ENCODE peak calls at places on chromosomes 7 and 10, in ten cellular contexts. One of them, this sample, is unnamed.

GRCh38 chr10:43106256-43107091 is 29.6 kb downstream of the RET start:
- DNase-seq in IMR-90: no peak
- DNase-seq in ovary: no peak
- DNase-seq in tibial nerve: no peak
- DNase-seq in AG04450: no peak
- DNase-seq in pancreas: no peak
- DNase-seq in GM23248: no peak
- DNase-seq in neural progenitor cell: no peak
- DNase-seq in PC-9: no peak
- DNase-seq in CD8-positive, alpha-beta T cell: no peak
- DNase-seq in this sample: no peak

GRCh38 chr10:110363572-110364411 is 59.1 kb upstream of the SMNDC1 start:
- DNase-seq in AG04450: no peak
- DNase-seq in GM23248: peak
- DNase-seq in CD8-positive, alpha-beta T cell: no peak
- DNase-seq in pancreas: no peak
- DNase-seq in tibial nerve: no peak
- DNase-seq in IMR-90: no peak
- DNase-seq in PC-9: no peak
- DNase-seq in ovary: no peak
- DNase-seq in neural progenitor cell: peak
- DNase-seq in this sample: no peak

GRCh38 chr7:106484562-106484961 is 176.4 kb downstream of the CCDC71L start:
- DNase-seq in CD8-positive, alpha-beta T cell: no peak
- DNase-seq in tibial nerve: no peak
- DNase-seq in GM23248: peak
- DNase-seq in pancreas: peak
- DNase-seq in IMR-90: peak
- DNase-seq in ovary: no peak
- DNase-seq in AG04450: no peak
- DNase-seq in PC-9: no peak
- DNase-seq in neural progenitor cell: no peak
- DNase-seq in this sample: no peak

GRCh38 chr7:1384113-1384415 is 75.2 kb downstream of the MICALL2 start:
- DNase-seq in tibial nerve: no peak
- DNase-seq in neural progenitor cell: no peak
- DNase-seq in pancreas: no peak
- DNase-seq in IMR-90: no peak
- DNase-seq in CD8-positive, alpha-beta T cell: no peak
- DNase-seq in PC-9: no peak
- DNase-seq in GM23248: no peak
- DNase-seq in ovary: no peak
- DNase-seq in AG04450: no peak
- DNase-seq in this sample: no peak

GRCh38 chr10:29140991-29141390 is 147.9 kb upstream of the LYZL1 start:
- DNase-seq in pancreas: no peak
- DNase-seq in PC-9: peak
- DNase-seq in tibial nerve: no peak
- DNase-seq in CD8-positive, alpha-beta T cell: no peak
- DNase-seq in AG04450: peak
- DNase-seq in ovary: no peak
- DNase-seq in neural progenitor cell: no peak
- DNase-seq in GM23248: peak
- DNase-seq in IMR-90: peak
- DNase-seq in this sample: no peak

GRCh38 chr7:77565917-77566316 is 28.8 kb downstream of the PTPN12 start:
- DNase-seq in ovary: no peak
- DNase-seq in PC-9: no peak
- DNase-seq in neural progenitor cell: no peak
- DNase-seq in pancreas: no peak
- DNase-seq in AG04450: no peak
- DNase-seq in tibial nerve: no peak
- DNase-seq in CD8-positive, alpha-beta T cell: no peak
- DNase-seq in IMR-90: peak
- DNase-seq in GM23248: peak
- DNase-seq in this sample: no peak

GRCh38 chr7:44104880-44105771 is 981 bp downstream of the AEBP1 start:
- DNase-seq in CD8-positive, alpha-beta T cell: no peak
- DNase-seq in neural progenitor cell: peak
- DNase-seq in ovary: peak
- DNase-seq in tibial nerve: no peak
- DNase-seq in GM23248: peak
- DNase-seq in PC-9: no peak
- DNase-seq in pancreas: no peak
- DNase-seq in IMR-90: peak
- DNase-seq in AG04450: no peak
- DNase-seq in this sample: no peak

GRCh38 chr10:20492447-20492846 is 404.7 kb downstream of the NEBL start:
- DNase-seq in pancreas: no peak
- DNase-seq in AG04450: no peak
- DNase-seq in neural progenitor cell: peak
- DNase-seq in ovary: no peak
- DNase-seq in GM23248: no peak
- DNase-seq in PC-9: no peak
- DNase-seq in tibial nerve: no peak
- DNase-seq in IMR-90: no peak
- DNase-seq in CD8-positive, alpha-beta T cell: no peak
- DNase-seq in this sample: no peak

GRCh38 chr10:52313350-52314006 is 603 bp upstream of the DKK1 start:
- DNase-seq in CD8-positive, alpha-beta T cell: no peak
- DNase-seq in IMR-90: peak
- DNase-seq in tibial nerve: no peak
- DNase-seq in AG04450: no peak
- DNase-seq in ovary: no peak
- DNase-seq in pancreas: no peak
- DNase-seq in PC-9: peak
- DNase-seq in GM23248: peak
- DNase-seq in neural progenitor cell: peak
- DNase-seq in this sample: no peak

GRCh38 chr10:1400129-1400865 is 337.0 kb downstream of the ADARB2 start:
- DNase-seq in neural progenitor cell: no peak
- DNase-seq in ovary: no peak
- DNase-seq in GM23248: no peak
- DNase-seq in tibial nerve: no peak
- DNase-seq in IMR-90: no peak
- DNase-seq in PC-9: no peak
- DNase-seq in pancreas: peak
- DNase-seq in AG04450: no peak
- DNase-seq in CD8-positive, alpha-beta T cell: no peak
- DNase-seq in this sample: no peak

GRCh38 chr10:29253096-29254029 is 35.5 kb upstream of the LYZL1 start:
- DNase-seq in PC-9: no peak
- DNase-seq in CD8-positive, alpha-beta T cell: no peak
- DNase-seq in IMR-90: no peak
- DNase-seq in AG04450: no peak
- DNase-seq in GM23248: peak
- DNase-seq in tibial nerve: no peak
- DNase-seq in ovary: no peak
- DNase-seq in pancreas: no peak
- DNase-seq in neural progenitor cell: no peak
- DNase-seq in this sample: no peak

GRCh38 chr7:92794846-92795245 is 41.5 kb downstream of the CDK6 start:
- DNase-seq in GM23248: no peak
- DNase-seq in tibial nerve: no peak
- DNase-seq in IMR-90: no peak
- DNase-seq in pancreas: no peak
- DNase-seq in ovary: no peak
- DNase-seq in AG04450: no peak
- DNase-seq in CD8-positive, alpha-beta T cell: no peak
- DNase-seq in PC-9: no peak
- DNase-seq in neural progenitor cell: no peak
- DNase-seq in this sample: no peak

GRCh38 chr10:124672181-124672638 is 72.0 kb downstream of the FAM53B start:
- DNase-seq in AG04450: no peak
- DNase-seq in tibial nerve: no peak
- DNase-seq in IMR-90: no peak
- DNase-seq in PC-9: no peak
- DNase-seq in CD8-positive, alpha-beta T cell: no peak
- DNase-seq in pancreas: no peak
- DNase-seq in GM23248: no peak
- DNase-seq in ovary: no peak
- DNase-seq in neural progenitor cell: peak
- DNase-seq in this sample: no peak

GRCh38 chr10:24350111-24350921 is 141.4 kb downstream of the KIAA1217 start:
- DNase-seq in GM23248: no peak
- DNase-seq in PC-9: no peak
- DNase-seq in CD8-positive, alpha-beta T cell: no peak
- DNase-seq in pancreas: no peak
- DNase-seq in IMR-90: peak
- DNase-seq in ovary: no peak
- DNase-seq in AG04450: no peak
- DNase-seq in tibial nerve: no peak
- DNase-seq in neural progenitor cell: no peak
- DNase-seq in this sample: no peak

GRCh38 chr7:39714447-39715091 is 91.2 kb downstream of the RALA start:
- DNase-seq in PC-9: no peak
- DNase-seq in GM23248: no peak
- DNase-seq in CD8-positive, alpha-beta T cell: no peak
- DNase-seq in IMR-90: no peak
- DNase-seq in tibial nerve: no peak
- DNase-seq in neural progenitor cell: no peak
- DNase-seq in AG04450: no peak
- DNase-seq in pancreas: no peak
- DNase-seq in ovary: no peak
- DNase-seq in this sample: no peak

GRCh38 chr7:57256637-57257375 is 124.6 kb upstream of the ZNF479 start:
- DNase-seq in tibial nerve: no peak
- DNase-seq in PC-9: no peak
- DNase-seq in ovary: no peak
- DNase-seq in CD8-positive, alpha-beta T cell: no peak
- DNase-seq in AG04450: no peak
- DNase-seq in pancreas: no peak
- DNase-seq in neural progenitor cell: no peak
- DNase-seq in IMR-90: no peak
- DNase-seq in GM23248: no peak
- DNase-seq in this sample: no peak

GRCh38 chr7:47326220-47326619 is 255.7 kb downstream of the TNS3 start:
- DNase-seq in AG04450: peak
- DNase-seq in tibial nerve: no peak
- DNase-seq in GM23248: peak
- DNase-seq in IMR-90: peak
- DNase-seq in PC-9: no peak
- DNase-seq in CD8-positive, alpha-beta T cell: no peak
- DNase-seq in pancreas: no peak
- DNase-seq in neural progenitor cell: peak
- DNase-seq in ovary: no peak
- DNase-seq in this sample: no peak

GRCh38 chr10:99612167-99612831 is 7.9 kb downstream of the SLC25A28 start:
- DNase-seq in CD8-positive, alpha-beta T cell: peak
- DNase-seq in neural progenitor cell: peak
- DNase-seq in GM23248: peak
- DNase-seq in PC-9: peak
- DNase-seq in tibial nerve: no peak
- DNase-seq in IMR-90: peak
- DNase-seq in pancreas: peak
- DNase-seq in AG04450: peak
- DNase-seq in ovary: no peak
- DNase-seq in this sample: peak

GRCh38 chr10:93421426-93421825 is 60.7 kb downstream of the MYOF start:
- DNase-seq in IMR-90: no peak
- DNase-seq in tibial nerve: no peak
- DNase-seq in CD8-positive, alpha-beta T cell: no peak
- DNase-seq in AG04450: no peak
- DNase-seq in GM23248: no peak
- DNase-seq in neural progenitor cell: no peak
- DNase-seq in ovary: no peak
- DNase-seq in PC-9: no peak
- DNase-seq in pancreas: no peak
- DNase-seq in this sample: no peak
- H3K27ac ChIP-seq in IMR-90: no peak
- H3K27ac ChIP-seq in tibial nerve: peak
- H3K27ac ChIP-seq in CD8-positive, alpha-beta T cell: no peak
- H3K27ac ChIP-seq in AG04450: no peak
- H3K27ac ChIP-seq in GM23248: no peak
- H3K27ac ChIP-seq in neural progenitor cell: no peak
- H3K27ac ChIP-seq in ovary: no peak
- H3K27ac ChIP-seq in PC-9: peak
- H3K27ac ChIP-seq in pancreas: no peak
- H3K27ac ChIP-seq in this sample: no peak

GRCh38 chr10:97852277-97852676 is 2.6 kb downstream of the GOLGA7B start:
- DNase-seq in AG04450: no peak
- DNase-seq in tibial nerve: no peak
- DNase-seq in pancreas: no peak
- DNase-seq in CD8-positive, alpha-beta T cell: no peak
- DNase-seq in ovary: no peak
- DNase-seq in neural progenitor cell: no peak
- DNase-seq in GM23248: no peak
- DNase-seq in IMR-90: no peak
- DNase-seq in PC-9: no peak
- DNase-seq in this sample: no peak
- H3K4me3 ChIP-seq in AG04450: no peak
- H3K4me3 ChIP-seq in tibial nerve: no peak
- H3K4me3 ChIP-seq in pancreas: no peak
- H3K4me3 ChIP-seq in CD8-positive, alpha-beta T cell: no peak
- H3K4me3 ChIP-seq in ovary: no peak
- H3K4me3 ChIP-seq in neural progenitor cell: no peak
- H3K4me3 ChIP-seq in GM23248: no peak
- H3K4me3 ChIP-seq in IMR-90: no peak
- H3K4me3 ChIP-seq in PC-9: no peak
- H3K4me3 ChIP-seq in this sample: no peak

GRCh38 chr7:107937514-107937913 is 46.5 kb downstream of the DLD start:
- DNase-seq in pancreas: no peak
- DNase-seq in AG04450: no peak
- DNase-seq in GM23248: no peak
- DNase-seq in ovary: no peak
- DNase-seq in IMR-90: no peak
- DNase-seq in tibial nerve: no peak
- DNase-seq in neural progenitor cell: no peak
- DNase-seq in PC-9: no peak
- DNase-seq in CD8-positive, alpha-beta T cell: no peak
- DNase-seq in this sample: no peak
- H3K27ac ChIP-seq in pancreas: no peak
- H3K27ac ChIP-seq in AG04450: no peak
- H3K27ac ChIP-seq in GM23248: peak
- H3K27ac ChIP-seq in ovary: no peak
- H3K27ac ChIP-seq in IMR-90: no peak
- H3K27ac ChIP-seq in tibial nerve: peak
- H3K27ac ChIP-seq in neural progenitor cell: peak
- H3K27ac ChIP-seq in PC-9: no peak
- H3K27ac ChIP-seq in CD8-positive, alpha-beta T cell: no peak
- H3K27ac ChIP-seq in this sample: no peak

DNA sequence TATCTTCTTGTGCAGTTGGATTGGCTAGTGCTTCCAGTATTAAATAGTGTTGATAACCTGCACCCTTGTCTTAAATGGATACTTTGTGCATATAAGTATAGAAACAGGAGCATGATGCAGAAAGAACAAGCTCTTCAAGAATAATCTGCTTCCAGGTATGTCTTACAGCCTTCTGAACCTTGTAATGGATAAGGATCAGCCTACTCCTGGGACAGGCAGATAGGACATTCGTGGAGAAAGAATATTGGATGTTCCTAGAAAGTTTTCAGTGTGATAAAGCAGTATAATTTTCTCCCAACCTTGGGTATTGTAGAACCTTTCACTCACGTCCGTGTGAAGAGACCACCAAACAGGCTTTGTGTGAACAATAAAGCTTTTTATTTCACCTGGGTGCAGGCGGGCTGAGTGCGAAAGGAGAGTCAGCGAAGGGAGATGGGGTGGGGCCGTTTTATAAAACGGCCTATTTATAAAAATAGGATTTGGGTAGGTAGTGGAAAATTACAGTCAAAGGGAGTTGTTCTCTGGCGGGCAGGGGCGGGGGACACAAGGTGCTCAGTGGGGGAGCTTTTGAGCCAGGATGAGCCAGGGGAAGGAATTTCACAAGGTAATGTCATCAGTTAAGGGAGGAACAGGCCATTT is 27.2 kb downstream of the C1GALT1 start:
- DNase-seq in IMR-90: no peak
- DNase-seq in pancreas: no peak
- DNase-seq in AG04450: no peak
- DNase-seq in ovary: no peak
- DNase-seq in GM23248: no peak
- DNase-seq in CD8-positive, alpha-beta T cell: no peak
- DNase-seq in neural progenitor cell: no peak
- DNase-seq in tibial nerve: no peak
- DNase-seq in PC-9: no peak
- DNase-seq in this sample: no peak
- H3K4me3 ChIP-seq in IMR-90: no peak
- H3K4me3 ChIP-seq in pancreas: no peak
- H3K4me3 ChIP-seq in AG04450: no peak
- H3K4me3 ChIP-seq in ovary: no peak
- H3K4me3 ChIP-seq in GM23248: no peak
- H3K4me3 ChIP-seq in CD8-positive, alpha-beta T cell: no peak
- H3K4me3 ChIP-seq in neural progenitor cell: peak
- H3K4me3 ChIP-seq in tibial nerve: no peak
- H3K4me3 ChIP-seq in PC-9: no peak
- H3K4me3 ChIP-seq in this sample: no peak

This sample was measured in naive thymus-derived CD4-positive, alpha-beta T cell.